ENCODE peak calls at places on chromosomes 2 and 18, in four cellular contexts. T is amniotic stem cell, A is fibroblast of the aortic adventitia, Z is hepatocyte. R is an unnamed sample.
A peak's percentile ranks its signal among the peaks of the same experiment; 100 is the strongest.

GRCh38 chr2:178238144-178238521 is 43.8 kb downstream of the OSBPL6 start:
- DNase-seq in A (peak; percentile 41), T (no peak), Z (no peak), R (no peak)

GRCh38 chr2:169221745-169222369 is 140.5 kb downstream of the LRP2 start:
- DNase-seq in A (peak; percentile 2), T (no peak), Z (peak; percentile 49), R (no peak)

GRCh38 chr2:10906926-10907479 is 4.7 kb upstream of the KCNF1 start:
- DNase-seq in T (no peak), Z (no peak), A (no peak), R (no peak)

GRCh38 chr2:226797289-226797988 is 2.2 kb downstream of the IRS1 start:
- DNase-seq in A (no peak), Z (peak; percentile 19), T (no peak), R (peak; percentile 73)

GRCh38 chr2:160584972-160585494 is 91.4 kb upstream of the RBMS1 start:
- DNase-seq in T (no peak), A (peak; percentile 82), Z (no peak), R (no peak)

GRCh38 chr2:118310016-118310877 is 222.0 kb downstream of the INSIG2 start:
- DNase-seq in Z (peak; percentile 71), T (no peak), A (peak; percentile 36), R (no peak)

GRCh38 chr2:75865702-75866101 is 155.0 kb upstream of the GCFC2 start:
- DNase-seq in T (no peak), A (no peak), Z (no peak), R (no peak)

GRCh38 chr18:45168883-45169585 is 446.2 kb upstream of the SLC14A2 start:
- DNase-seq in A (peak; percentile 96), T (no peak), Z (no peak), R (no peak)

GRCh38 chr18:45728341-45729010 is 4.5 kb downstream of the SLC14A1 start:
- DNase-seq in T (no peak), A (peak; percentile 92), Z (no peak), R (no peak)

GRCh38 chr18:63237911-63238710 is 81.5 kb downstream of the BCL2 start:
- DNase-seq in A (peak; percentile 96), T (peak; percentile 59), Z (peak; percentile 65), R (no peak)

GRCh38 chr2:11953258-11953657 is 206.8 kb downstream of the LPIN1 start:
- DNase-seq in A (no peak), Z (no peak), T (no peak), R (no peak)

GRCh38 chr2:46014911-46015654 is 282.1 kb upstream of the EPAS1 start:
- DNase-seq in A (peak; percentile 67), Z (no peak), T (no peak), R (no peak)

GRCh38 chr2:132811148-132811915 is 141.3 kb upstream of the LYPD1 start:
- DNase-seq in A (no peak), T (no peak), Z (no peak), R (no peak)

GRCh38 chr2:69735696-69736095 is 6.2 kb upstream of the ANXA4 start:
- DNase-seq in T (no peak), Z (no peak), A (no peak), R (no peak)

GRCh38 chr2:176584333-176584732 is 315.1 kb downstream of the MTX2 start:
- DNase-seq in A (peak; percentile 20), T (no peak), Z (peak; percentile 32), R (no peak)

GRCh38 chr2:157480182-157480961 is 36.5 kb upstream of the CYTIP start:
- DNase-seq in A (peak; percentile 75), T (no peak), Z (no peak), R (peak; percentile 66)

GRCh38 chr2:238139141-238139840 is 823 bp downstream of the KLHL30 start:
- DNase-seq in Z (no peak), A (no peak), T (no peak), R (no peak)

GRCh38 chr2:215929602-215930335 is 83.6 kb downstream of the MREG start:
- DNase-seq in A (no peak), Z (peak; percentile 42), T (no peak), R (no peak)

R was measured in right lobe of liver.